ENCODE peak calls at places on chromosome 22, in seven cellular contexts. B is stimulated activated CD4-positive, alpha-beta T cell treated with anti-CD3 and anti-CD28 coated beads, Interleukin-2, amount 100 ng/mL, for 48 hours; K is SW 1271; X is MCF 10A; G is midbrain; E is NCI-H2029 treated with DMSO at 0.1 percent for 48 hours; Q is suprapubic skin. J is an unnamed sample.

GRCh38 chr22:37173709-37174108 is 14.3 kb downstream of the C1QTNF6 start:
- DNase-seq in E (no peak), X (peak; percentile 51), B (no peak), K (no peak), Q (peak; percentile 84), G (no peak), J (no peak)

GRCh38 chr22:44894782-44895181 is 115.0 kb downstream of the PHF21B start:
- DNase-seq in G (no peak), X (no peak), E (no peak), B (no peak), K (no peak), Q (peak; percentile 73), J (no peak)

GRCh38 chr22:43956805-43957463 is 1.7 kb downstream of the SAMM50 start:
- DNase-seq in B (no peak), K (no peak), X (peak; percentile 59), G (no peak), E (no peak), Q (no peak), J (no peak)

GRCh38 chr22:33720166-33720878 is 200.0 kb downstream of the LARGE1 start:
- DNase-seq in K (no peak), X (no peak), G (no peak), E (no peak), Q (no peak), B (no peak), J (no peak)

GRCh38 chr22:37508431-37508963 is 10.7 kb downstream of the CARD10 start:
- DNase-seq in B (no peak), E (no peak), Q (no peak), K (no peak), G (no peak), X (no peak), J (no peak)

GRCh38 chr22:17471901-17472566 is 91.3 kb upstream of the SLC25A18 start:
- DNase-seq in X (no peak), G (no peak), K (no peak), B (no peak), Q (no peak), E (no peak), J (no peak)

GRCh38 chr22:47111626-47112373 is 349.4 kb downstream of the TBC1D22A start:
- DNase-seq in B (no peak), X (no peak), K (no peak), Q (no peak), G (no peak), E (no peak), J (no peak)

GRCh38 chr22:24117942-24118341 is 63.3 kb upstream of the SUSD2 start:
- DNase-seq in Q (no peak), B (no peak), K (no peak), E (no peak), X (no peak), G (no peak), J (no peak)

GRCh38 chr22:19629331-19629719 is 85.0 kb upstream of the SEPTIN5 start:
- DNase-seq in Q (peak; percentile 49), E (no peak), B (no peak), G (no peak), K (no peak), X (no peak), J (no peak)

GRCh38 chr22:32469799-32470212 is 4.8 kb upstream of the FBXO7 start:
- DNase-seq in G (peak; percentile 25), X (no peak), B (no peak), K (no peak), Q (no peak), E (no peak), J (no peak)

GRCh38 chr22:26308467-26308866 is 120.6 kb upstream of the ASPHD2 start:
- DNase-seq in E (no peak), B (no peak), G (no peak), K (no peak), X (no peak), Q (no peak), J (no peak)

GRCh38 chr22:31829505-31829904 is 75.7 kb downstream of the DEPDC5 start:
- DNase-seq in E (peak; percentile 20), B (peak; percentile 40), X (peak; percentile 93), G (no peak), K (peak; percentile 94), Q (no peak), J (peak; percentile 85)

GRCh38 chr22:49213731-49214352 is 613.8 kb downstream of the BRD1 start:
- DNase-seq in K (no peak), Q (no peak), E (no peak), X (no peak), B (no peak), G (no peak), J (no peak)

GRCh38 chr22:50357222-50357621 is 14.1 kb downstream of the PPP6R2 start:
- DNase-seq in K (no peak), Q (no peak), E (no peak), X (no peak), G (no peak), B (no peak), J (no peak)

GRCh38 chr22:49392841-49393510 is 434.7 kb downstream of the BRD1 start:
- DNase-seq in K (no peak), G (no peak), B (no peak), E (no peak), X (no peak), Q (no peak), J (no peak)

GRCh38 chr22:24165673-24166072 is 15.6 kb upstream of the SUSD2 start:
- DNase-seq in E (no peak), X (no peak), B (no peak), Q (no peak), G (no peak), K (no peak), J (no peak)

GRCh38 chr22:17797721-17798559 is 23.7 kb upstream of the BID start:
- DNase-seq in G (no peak), E (no peak), K (no peak), X (no peak), B (no peak), Q (no peak), J (no peak)

GRCh38 chr22:44567846-44568493 is 69.9 kb upstream of the RTL6 start:
- DNase-seq in K (peak; percentile 10), X (peak; percentile 68), G (no peak), B (peak; percentile 26), Q (peak; percentile 69), E (no peak), J (no peak)

GRCh38 chr22:34105461-34106062 is 185.3 kb upstream of the LARGE1 start:
- DNase-seq in K (peak; percentile 1), G (peak; percentile 30), X (peak; percentile 0), E (peak; percentile 52), B (peak; percentile 20), Q (no peak), J (no peak)

GRCh38 chr22:20511578-20512259 is 4.3 kb downstream of the MED15 start:
- DNase-seq in G (no peak), E (no peak), B (no peak), Q (no peak), X (no peak), K (no peak), J (no peak)

GRCh38 chr22:26753125-26753862 is 95.9 kb downstream of the MIAT start:
- DNase-seq in Q (no peak), X (no peak), B (no peak), E (no peak), G (no peak), K (no peak), J (no peak)

GRCh38 chr22:41762980-41763779 is 37.3 kb upstream of the CCDC134 start:
- DNase-seq in K (no peak), E (no peak), B (peak; percentile 40), X (peak; percentile 36), G (no peak), Q (no peak), J (peak; percentile 33)

GRCh38 chr22:23591203-23591791 is 11.2 kb upstream of the IGLL1 start:
- DNase-seq in G (peak; percentile 39), Q (no peak), K (peak; percentile 6), B (peak; percentile 52), E (peak; percentile 10), X (peak; percentile 46), J (peak; percentile 6)

GRCh38 chr22:19878461-19879247 is 24.0 kb upstream of the GNB1L start:
- DNase-seq in E (no peak), X (peak; percentile 71), B (no peak), G (no peak), Q (peak; percentile 64), K (no peak), J (no peak)

GRCh38 chr22:30208631-30209603 is 37.6 kb downstream of the LIF start:
- DNase-seq in E (no peak), K (no peak), B (no peak), G (no peak), Q (peak; percentile 78), X (peak; percentile 52), J (no peak)

GRCh38 chr22:43160497-43161126 is 9.3 kb downstream of the TSPO start:
- DNase-seq in B (no peak), X (no peak), G (no peak), Q (no peak), E (no peak), K (no peak), J (no peak)

GRCh38 chr22:33658775-33659174 is 261.5 kb downstream of the LARGE1 start:
- DNase-seq in B (no peak), Q (peak; percentile 85), E (no peak), G (no peak), K (no peak), X (no peak), J (no peak)

GRCh38 chr22:45302047-45302446 is 7.7 kb upstream of the FAM118A start:
- DNase-seq in X (peak; percentile 58), B (no peak), Q (no peak), K (no peak), G (no peak), E (peak; percentile 7), J (no peak)

GRCh38 chr22:49601614-49602321 is 225.9 kb downstream of the BRD1 start:
- DNase-seq in X (no peak), E (no peak), G (no peak), Q (no peak), K (no peak), B (no peak), J (no peak)

GRCh38 chr22:21775061-21775460 is 39.5 kb upstream of the YPEL1 start:
- DNase-seq in G (no peak), Q (no peak), K (no peak), E (no peak), X (no peak), B (no peak), J (no peak)